ENCODE peak calls at places on chromosomes 16 and 17, in six cellular contexts. R is heart left ventricle, P is tibial nerve, W is colonic mucosa, I is A549, A is right cardiac atrium. N is an unnamed sample.

GRCh38 chr17:82059272-82060000 is 6.2 kb downstream of the DUS1L start:
- DNase-seq in R (peak; percentile 62), P (no peak), W (no peak), I (no peak), A (no peak), N (no peak)

GRCh38 chr16:82641336-82641984 is 14.7 kb downstream of the CDH13 start:
- DNase-seq in R (no peak), P (no peak), W (no peak), I (no peak), A (no peak), N (no peak)

GRCh38 chr16:84237994-84238750 is 1.6 kb downstream of the KCNG4 start:
- DNase-seq in R (no peak), P (no peak), W (no peak), I (no peak), A (no peak), N (no peak)

GRCh38 chr17:44094701-44095387 is 24.3 kb downstream of the G6PC3 start:
- DNase-seq in R (no peak), P (no peak), W (no peak), I (no peak), A (no peak), N (no peak)

GRCh38 chr17:32142857-32143524 is 689 bp downstream of the RHOT1 start:
- DNase-seq in R (peak; percentile 71), P (peak; percentile 40), W (peak; percentile 77), I (peak; percentile 46), A (peak; percentile 45), N (no peak)

GRCh38 chr16:58128181-58128631 is 975 bp downstream of the CFAP20 start:
- DNase-seq in R (no peak), P (no peak), W (peak; percentile 38), I (no peak), A (no peak), N (no peak)

GRCh38 chr16:4283939-4284338 is 11.1 kb upstream of the TFAP4 start:
- DNase-seq in R (no peak), P (no peak), W (no peak), I (no peak), A (no peak), N (no peak)

GRCh38 chr17:81494984-81495383 is 17.6 kb downstream of the ACTG1 start:
- DNase-seq in R (no peak), P (no peak), W (no peak), I (peak; percentile 61), A (no peak), N (no peak)

GRCh38 chr17:17723354-17724261 is 42.4 kb downstream of the RAI1 start:
- DNase-seq in R (no peak), P (no peak), W (no peak), I (no peak), A (no peak), N (no peak)

GRCh38 chr17:6346986-6347385 is 87.9 kb downstream of the AIPL1 start:
- DNase-seq in R (no peak), P (no peak), W (no peak), I (no peak), A (no peak), N (no peak)

GRCh38 chr16:71916397-71916920 is 21.1 kb downstream of the IST1 start:
- DNase-seq in R (no peak), P (no peak), W (no peak), I (no peak), A (no peak), N (no peak)

GRCh38 chr16:71915350-71915749 is 20.0 kb downstream of the IST1 start:
- DNase-seq in R (no peak), P (no peak), W (no peak), I (no peak), A (no peak), N (no peak)

GRCh38 chr16:71911121-71911520 is 15.8 kb downstream of the IST1 start:
- DNase-seq in R (no peak), P (no peak), W (no peak), I (no peak), A (no peak), N (no peak)

GRCh38 chr16:71914802-71915201 is 19.5 kb downstream of the IST1 start:
- DNase-seq in R (no peak), P (no peak), W (no peak), I (no peak), A (no peak), N (no peak)

GRCh38 chr16:71912483-71912882 is 17.2 kb downstream of the IST1 start:
- DNase-seq in R (no peak), P (no peak), W (no peak), I (no peak), A (no peak), N (no peak)
- H3K9me3 ChIP-seq in R (no peaks in the 10 kb centered on the region), P (no peaks in the 10 kb centered on the region), W (no peaks in the 10 kb centered on the region), I (no peaks in the 10 kb centered on the region), A (no peaks in the 10 kb centered on the region), N (no peaks in the 10 kb centered on the region)

DNA sequence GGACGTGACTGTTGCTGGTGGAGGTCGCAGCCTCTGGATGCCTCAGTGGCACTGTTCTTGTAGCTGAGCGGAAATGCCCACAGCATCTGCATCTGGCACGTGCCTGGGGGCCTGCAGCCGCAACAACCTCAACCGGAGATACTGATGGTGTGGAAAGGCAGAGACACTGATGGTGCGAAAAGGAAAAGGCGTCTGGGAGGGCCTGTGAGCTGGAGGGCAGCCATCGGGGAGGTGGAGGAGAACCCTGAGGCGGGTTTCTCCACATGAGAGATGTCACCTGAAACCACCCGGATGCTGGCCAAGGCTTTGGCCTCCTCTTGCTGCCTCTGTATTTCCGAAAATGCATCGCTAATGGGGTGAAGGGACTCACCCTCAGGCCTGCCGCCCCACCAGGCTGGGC is 284.8 kb upstream of the WSB1 start:
- DNase-seq in R (no peak), P (no peak), W (no peak), I (no peak), A (no peak), N (no peak)
- H3K9me3 ChIP-seq in R (no peaks in the 10 kb centered on the region), P (peaks cover 9% of the 10 kb centered on the region), W (no peaks in the 10 kb centered on the region), I (no peaks in the 10 kb centered on the region), A (no peaks in the 10 kb centered on the region), N (no peaks in the 10 kb centered on the region)

DNA sequence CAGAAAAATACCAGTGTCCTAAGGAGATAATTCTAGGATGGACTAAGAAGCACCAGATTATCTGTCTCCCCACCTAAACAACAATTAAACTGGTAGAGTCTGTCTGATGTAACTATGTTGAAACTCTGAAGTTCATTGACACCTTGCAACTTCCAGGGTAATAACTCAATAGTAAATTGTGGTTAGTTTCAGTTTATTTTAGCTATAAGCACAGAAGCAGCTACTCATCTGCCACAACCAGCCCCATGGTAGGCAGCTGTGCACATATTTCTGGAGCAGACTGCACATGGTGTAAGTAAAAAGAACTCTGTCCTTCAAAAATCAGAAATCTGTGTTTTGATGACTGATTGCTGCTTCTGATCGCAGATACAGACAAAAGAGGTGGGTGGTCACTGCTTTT is 852.1 kb downstream of the CDH11 start:
- DNase-seq in R (no peak), P (no peak), W (no peak), I (no peak), A (no peak), N (no peak)
- H3K9me3 ChIP-seq in R (peaks cover 15% of the 10 kb centered on the region), P (peaks cover 9% of the 10 kb centered on the region), W (no peaks in the 10 kb centered on the region), I (no peaks in the 10 kb centered on the region), A (no peaks in the 10 kb centered on the region), N (no peaks in the 10 kb centered on the region)

DNA sequence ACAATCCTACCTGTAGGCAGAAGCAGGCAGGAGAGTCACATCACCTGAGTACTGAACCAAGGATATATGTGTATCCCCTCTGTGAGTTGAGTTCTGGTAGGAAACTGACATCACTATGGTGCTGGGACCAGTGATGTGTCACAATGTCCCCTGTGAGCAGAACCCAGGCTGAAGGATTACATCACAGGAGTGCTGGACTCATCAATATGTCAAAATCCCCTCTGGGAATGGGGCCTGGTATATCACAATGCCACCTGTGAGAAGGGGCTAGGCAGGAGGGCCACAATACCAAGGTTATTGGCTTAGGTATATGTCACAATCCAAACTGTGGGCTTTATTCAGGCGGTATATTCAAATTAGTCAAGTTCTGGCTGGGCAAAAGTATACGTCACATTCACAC is 2098.3 kb downstream of the TP53TG3F start:
- DNase-seq in R (no peak), P (no peak), W (no peak), I (no peak), A (no peak), N (no peak)
- H3K9me3 ChIP-seq in R (no peaks in the 10 kb centered on the region), P (peaks cover 9% of the 10 kb centered on the region), W (no peaks in the 10 kb centered on the region), I (peaks cover 2% of the 10 kb centered on the region), A (no peaks in the 10 kb centered on the region), N (no peaks in the 10 kb centered on the region)